ENCODE peak calls at places on chromosomes 4 and X, in five cellular contexts. One of them, this sample, is unnamed.

GRCh38 chr4:152828122-152828521 is 48.4 kb downstream of the ARFIP1 start:
- DNase-seq in anterior cingulate cortex: no peak
- DNase-seq in fibroblast of the aortic adventitia: no peak
- DNase-seq in glutamatergic neuron: no peak
- DNase-seq in breast epithelium: no peak
- DNase-seq in this sample: no peak

GRCh38 chrX:26788402-26788998 is 572.5 kb downstream of the MAGEB5 start:
- DNase-seq in anterior cingulate cortex: no peak
- DNase-seq in fibroblast of the aortic adventitia: peak
- DNase-seq in glutamatergic neuron: no peak
- DNase-seq in breast epithelium: no peak
- DNase-seq in this sample: no peak

GRCh38 chrX:7987160-7987992 is 60.2 kb upstream of the PNPLA4 start:
- DNase-seq in anterior cingulate cortex: no peak
- DNase-seq in fibroblast of the aortic adventitia: no peak
- DNase-seq in glutamatergic neuron: no peak
- DNase-seq in breast epithelium: no peak
- DNase-seq in this sample: no peak

GRCh38 chr4:24395937-24396336 is 188.4 kb downstream of the DHX15 start:
- DNase-seq in anterior cingulate cortex: no peak
- DNase-seq in fibroblast of the aortic adventitia: no peak
- DNase-seq in glutamatergic neuron: no peak
- DNase-seq in breast epithelium: no peak
- DNase-seq in this sample: no peak

GRCh38 chr4:110629780-110630500 is 7.1 kb upstream of the PITX2 start:
- DNase-seq in anterior cingulate cortex: no peak
- DNase-seq in fibroblast of the aortic adventitia: no peak
- DNase-seq in glutamatergic neuron: no peak
- DNase-seq in breast epithelium: no peak
- DNase-seq in this sample: no peak

GRCh38 chr4:98950925-98951324 is 22.0 kb upstream of the EIF4E start:
- DNase-seq in anterior cingulate cortex: no peak
- DNase-seq in fibroblast of the aortic adventitia: peak
- DNase-seq in glutamatergic neuron: no peak
- DNase-seq in breast epithelium: no peak
- DNase-seq in this sample: no peak

GRCh38 chrX:1466971-1467561 is 14.4 kb upstream of the ASMTL start:
- DNase-seq in anterior cingulate cortex: no peak
- DNase-seq in fibroblast of the aortic adventitia: no peak
- DNase-seq in glutamatergic neuron: no peak
- DNase-seq in breast epithelium: no peak
- DNase-seq in this sample: no peak

GRCh38 chrX:46209037-46209436 is 336.2 kb downstream of the ZNF674 start:
- DNase-seq in anterior cingulate cortex: no peak
- DNase-seq in fibroblast of the aortic adventitia: no peak
- DNase-seq in glutamatergic neuron: no peak
- DNase-seq in breast epithelium: no peak
- DNase-seq in this sample: no peak

GRCh38 chr4:1002631-1003251 is 8.7 kb upstream of the FGFRL1 start:
- DNase-seq in anterior cingulate cortex: no peak
- DNase-seq in fibroblast of the aortic adventitia: no peak
- DNase-seq in glutamatergic neuron: no peak
- DNase-seq in breast epithelium: no peak
- DNase-seq in this sample: no peak

GRCh38 chrX:16528620-16529019 is 121.3 kb upstream of the S100G start:
- DNase-seq in anterior cingulate cortex: no peak
- DNase-seq in fibroblast of the aortic adventitia: no peak
- DNase-seq in glutamatergic neuron: no peak
- DNase-seq in breast epithelium: no peak
- DNase-seq in this sample: no peak

GRCh38 chrX:14039344-14039743 is 9.7 kb upstream of the GEMIN8 start:
- DNase-seq in anterior cingulate cortex: peak
- DNase-seq in fibroblast of the aortic adventitia: peak
- DNase-seq in glutamatergic neuron: peak
- DNase-seq in breast epithelium: no peak
- DNase-seq in this sample: no peak

GRCh38 chrX:105463483-105463882 is 243.0 kb upstream of the TEX13A start:
- DNase-seq in anterior cingulate cortex: no peak
- DNase-seq in fibroblast of the aortic adventitia: peak
- DNase-seq in glutamatergic neuron: no peak
- DNase-seq in breast epithelium: no peak
- DNase-seq in this sample: no peak

GRCh38 chr4:8615921-8616787 is 23.6 kb downstream of the CPZ start:
- DNase-seq in anterior cingulate cortex: no peak
- DNase-seq in fibroblast of the aortic adventitia: no peak
- DNase-seq in glutamatergic neuron: peak
- DNase-seq in breast epithelium: no peak
- DNase-seq in this sample: no peak

GRCh38 chrX:44060221-44060620 is 87.0 kb upstream of the NDP start:
- DNase-seq in anterior cingulate cortex: no peak
- DNase-seq in fibroblast of the aortic adventitia: no peak
- DNase-seq in glutamatergic neuron: no peak
- DNase-seq in breast epithelium: no peak
- DNase-seq in this sample: no peak

GRCh38 chr4:33722254-33722653 is 2522.1 kb downstream of the ARAP2 start:
- DNase-seq in anterior cingulate cortex: no peak
- DNase-seq in fibroblast of the aortic adventitia: peak
- DNase-seq in glutamatergic neuron: no peak
- DNase-seq in breast epithelium: no peak
- DNase-seq in this sample: no peak

GRCh38 chrX:139815771-139816170 is 107.8 kb upstream of the MCF2 start:
- DNase-seq in anterior cingulate cortex: no peak
- DNase-seq in fibroblast of the aortic adventitia: peak
- DNase-seq in glutamatergic neuron: no peak
- DNase-seq in breast epithelium: no peak
- DNase-seq in this sample: no peak